ENCODE peak calls at places on chromosomes 5 and 9, in seven cellular contexts. One of them, this sample, is unnamed.

GRCh38 chr9:129487307-129487657 is 133.6 kb downstream of the C9orf50 start:
- DNase-seq in astrocyte of the spinal cord: no peak
- DNase-seq in foreskin fibroblast: peak
- DNase-seq in psoas muscle: no peak
- DNase-seq in BJ: no peak
- DNase-seq in OCI-LY7: no peak
- DNase-seq in right lobe of liver: no peak
- DNase-seq in this sample: no peak

GRCh38 chr9:132639322-132639721 is 30.5 kb downstream of the DDX31 start:
- DNase-seq in astrocyte of the spinal cord: no peak
- DNase-seq in foreskin fibroblast: no peak
- DNase-seq in psoas muscle: no peak
- DNase-seq in BJ: no peak
- DNase-seq in OCI-LY7: no peak
- DNase-seq in right lobe of liver: no peak
- DNase-seq in this sample: no peak

GRCh38 chr9:120733190-120733589 is 18.9 kb upstream of the MEGF9 start:
- DNase-seq in astrocyte of the spinal cord: peak
- DNase-seq in foreskin fibroblast: peak
- DNase-seq in psoas muscle: no peak
- DNase-seq in BJ: no peak
- DNase-seq in OCI-LY7: no peak
- DNase-seq in right lobe of liver: peak
- DNase-seq in this sample: no peak

GRCh38 chr5:122151640-122152039 is 22.3 kb downstream of the ZNF474 start:
- DNase-seq in astrocyte of the spinal cord: peak
- DNase-seq in foreskin fibroblast: peak
- DNase-seq in psoas muscle: no peak
- DNase-seq in BJ: no peak
- DNase-seq in OCI-LY7: no peak
- DNase-seq in right lobe of liver: no peak
- DNase-seq in this sample: no peak

GRCh38 chr9:135248111-135248510 is 160.6 kb downstream of the OLFM1 start:
- DNase-seq in astrocyte of the spinal cord: no peak
- DNase-seq in foreskin fibroblast: no peak
- DNase-seq in psoas muscle: peak
- DNase-seq in BJ: no peak
- DNase-seq in OCI-LY7: no peak
- DNase-seq in right lobe of liver: no peak
- DNase-seq in this sample: peak

GRCh38 chr5:42985129-42986037 is 54.7 kb downstream of the ANXA2R start:
- DNase-seq in astrocyte of the spinal cord: peak
- DNase-seq in foreskin fibroblast: peak
- DNase-seq in psoas muscle: no peak
- DNase-seq in BJ: no peak
- DNase-seq in OCI-LY7: no peak
- DNase-seq in right lobe of liver: no peak
- DNase-seq in this sample: no peak

GRCh38 chr9:133974631-133975341 is 17.3 kb downstream of the VAV2 start:
- DNase-seq in astrocyte of the spinal cord: no peak
- DNase-seq in foreskin fibroblast: no peak
- DNase-seq in psoas muscle: peak
- DNase-seq in BJ: no peak
- DNase-seq in OCI-LY7: no peak
- DNase-seq in right lobe of liver: peak
- DNase-seq in this sample: no peak

GRCh38 chr9:101119206-101119819 is 90.8 kb downstream of the PLPPR1 start:
- DNase-seq in astrocyte of the spinal cord: no peak
- DNase-seq in foreskin fibroblast: peak
- DNase-seq in psoas muscle: peak
- DNase-seq in BJ: no peak
- DNase-seq in OCI-LY7: peak
- DNase-seq in right lobe of liver: peak
- DNase-seq in this sample: peak

GRCh38 chr9:132729235-132729890 is 59.1 kb downstream of the GTF3C4 start:
- DNase-seq in astrocyte of the spinal cord: no peak
- DNase-seq in foreskin fibroblast: no peak
- DNase-seq in psoas muscle: no peak
- DNase-seq in BJ: no peak
- DNase-seq in OCI-LY7: no peak
- DNase-seq in right lobe of liver: no peak
- DNase-seq in this sample: no peak

GRCh38 chr5:40430112-40430725 is 249.5 kb upstream of the PTGER4 start:
- DNase-seq in astrocyte of the spinal cord: no peak
- DNase-seq in foreskin fibroblast: no peak
- DNase-seq in psoas muscle: no peak
- DNase-seq in BJ: no peak
- DNase-seq in OCI-LY7: no peak
- DNase-seq in right lobe of liver: no peak
- DNase-seq in this sample: no peak

GRCh38 chr5:127028822-127029457 is 1.4 kb downstream of the MARCHF3 start:
- DNase-seq in astrocyte of the spinal cord: peak
- DNase-seq in foreskin fibroblast: peak
- DNase-seq in psoas muscle: no peak
- DNase-seq in BJ: no peak
- DNase-seq in OCI-LY7: peak
- DNase-seq in right lobe of liver: no peak
- DNase-seq in this sample: peak

GRCh38 chr5:123610665-123611406 is 98.9 kb downstream of the CSNK1G3 start:
- DNase-seq in astrocyte of the spinal cord: peak
- DNase-seq in foreskin fibroblast: peak
- DNase-seq in psoas muscle: no peak
- DNase-seq in BJ: peak
- DNase-seq in OCI-LY7: peak
- DNase-seq in right lobe of liver: no peak
- DNase-seq in this sample: no peak

GRCh38 chr5:121962347-121962670 is 534 bp downstream of the SRFBP1 start:
- DNase-seq in astrocyte of the spinal cord: no peak
- DNase-seq in foreskin fibroblast: peak
- DNase-seq in psoas muscle: no peak
- DNase-seq in BJ: no peak
- DNase-seq in OCI-LY7: no peak
- DNase-seq in right lobe of liver: no peak
- DNase-seq in this sample: no peak

GRCh38 chr5:1177826-1178528 is 23.4 kb upstream of the SLC6A19 start:
- DNase-seq in astrocyte of the spinal cord: no peak
- DNase-seq in foreskin fibroblast: no peak
- DNase-seq in psoas muscle: peak
- DNase-seq in BJ: no peak
- DNase-seq in OCI-LY7: no peak
- DNase-seq in right lobe of liver: no peak
- DNase-seq in this sample: peak

GRCh38 chr9:93265301-93265971 is 81.5 kb downstream of the WNK2 start:
- DNase-seq in astrocyte of the spinal cord: no peak
- DNase-seq in foreskin fibroblast: no peak
- DNase-seq in psoas muscle: no peak
- DNase-seq in BJ: no peak
- DNase-seq in OCI-LY7: peak
- DNase-seq in right lobe of liver: peak
- DNase-seq in this sample: no peak

GRCh38 chr5:146561711-146562110 is 45.7 kb upstream of the GPR151 start:
- DNase-seq in astrocyte of the spinal cord: no peak
- DNase-seq in foreskin fibroblast: no peak
- DNase-seq in psoas muscle: no peak
- DNase-seq in BJ: peak
- DNase-seq in OCI-LY7: no peak
- DNase-seq in right lobe of liver: no peak
- DNase-seq in this sample: no peak

GRCh38 chr9:136255896-136256890 is 10.6 kb upstream of the QSOX2 start:
- DNase-seq in astrocyte of the spinal cord: no peak
- DNase-seq in foreskin fibroblast: no peak
- DNase-seq in psoas muscle: no peak
- DNase-seq in BJ: no peak
- DNase-seq in OCI-LY7: no peak
- DNase-seq in right lobe of liver: no peak
- DNase-seq in this sample: peak

GRCh38 chr5:138752341-138752950 is 779 bp upstream of the CTNNA1 start:
- DNase-seq in astrocyte of the spinal cord: no peak
- DNase-seq in foreskin fibroblast: peak
- DNase-seq in psoas muscle: no peak
- DNase-seq in BJ: no peak
- DNase-seq in OCI-LY7: peak
- DNase-seq in right lobe of liver: peak
- DNase-seq in this sample: no peak
- TF ChIP-seq CTCF in astrocyte of the spinal cord: no peak
- TF ChIP-seq CTCF in foreskin fibroblast: no peak
- TF ChIP-seq CTCF in psoas muscle: no peak
- TF ChIP-seq CTCF in BJ: peak
- TF ChIP-seq CTCF in OCI-LY7: peak
- TF ChIP-seq CTCF in right lobe of liver: peak
- TF ChIP-seq CTCF in this sample: no peak

GRCh38 chr5:154968953-154969352 is 28.1 kb downstream of the MRPL22 start:
- DNase-seq in astrocyte of the spinal cord: no peak
- DNase-seq in foreskin fibroblast: no peak
- DNase-seq in psoas muscle: no peak
- DNase-seq in BJ: no peak
- DNase-seq in OCI-LY7: no peak
- DNase-seq in right lobe of liver: no peak
- DNase-seq in this sample: no peak

GRCh38 chr5:154970759-154971158 is 29.9 kb downstream of the MRPL22 start:
- DNase-seq in astrocyte of the spinal cord: peak
- DNase-seq in foreskin fibroblast: peak
- DNase-seq in psoas muscle: no peak
- DNase-seq in BJ: no peak
- DNase-seq in OCI-LY7: no peak
- DNase-seq in right lobe of liver: no peak
- DNase-seq in this sample: no peak

GRCh38 chr5:154967419-154968024 is 26.6 kb downstream of the MRPL22 start:
- DNase-seq in astrocyte of the spinal cord: peak
- DNase-seq in foreskin fibroblast: peak
- DNase-seq in psoas muscle: no peak
- DNase-seq in BJ: no peak
- DNase-seq in OCI-LY7: peak
- DNase-seq in right lobe of liver: no peak
- DNase-seq in this sample: no peak

GRCh38 chr5:154962494-154962893 is 21.6 kb downstream of the MRPL22 start:
- DNase-seq in astrocyte of the spinal cord: peak
- DNase-seq in foreskin fibroblast: peak
- DNase-seq in psoas muscle: no peak
- DNase-seq in BJ: no peak
- DNase-seq in OCI-LY7: no peak
- DNase-seq in right lobe of liver: no peak
- DNase-seq in this sample: no peak

DNA sequence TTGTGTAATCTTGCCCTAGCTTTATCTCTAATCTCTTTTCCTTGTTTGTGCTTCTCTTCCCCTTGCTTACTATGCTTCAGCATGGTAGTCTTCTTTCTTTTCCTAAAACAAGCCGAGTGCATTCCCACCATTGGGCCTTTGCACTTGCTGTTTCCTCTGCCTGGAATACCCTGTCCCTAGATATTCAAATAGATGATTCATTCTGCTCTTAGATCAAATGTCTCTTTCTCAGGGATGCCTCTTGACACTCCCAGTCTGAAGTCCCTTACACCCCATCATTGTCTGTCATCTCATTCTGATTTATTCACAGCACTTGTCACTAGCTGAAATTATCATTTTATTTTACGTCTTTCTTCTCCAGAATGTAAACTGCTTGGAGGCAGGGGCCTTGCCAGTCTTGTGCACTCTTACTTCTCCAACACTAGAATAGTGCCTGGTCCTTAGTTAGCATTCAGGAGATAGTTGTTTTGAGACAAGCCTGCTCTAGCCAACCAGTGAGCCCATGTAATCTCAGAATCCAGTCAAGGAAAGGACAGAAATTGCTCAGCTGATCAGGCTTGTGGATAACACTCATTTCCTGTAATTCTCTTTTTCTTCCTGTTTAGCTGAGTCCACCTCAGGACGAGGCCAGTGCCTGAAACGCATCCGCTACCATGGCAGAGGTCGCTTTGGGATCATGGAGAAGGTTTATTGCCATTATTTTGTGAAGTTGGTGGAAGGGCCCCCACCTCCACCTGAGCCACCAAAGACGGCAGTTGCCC is 25.4 kb downstream of the MRPL22 start:
- DNase-seq in astrocyte of the spinal cord: no peak
- DNase-seq in foreskin fibroblast: no peak
- DNase-seq in psoas muscle: no peak
- DNase-seq in BJ: no peak
- DNase-seq in OCI-LY7: no peak
- DNase-seq in right lobe of liver: no peak
- DNase-seq in this sample: no peak
- TF ChIP-seq CTCF in astrocyte of the spinal cord: no peak
- TF ChIP-seq CTCF in foreskin fibroblast: no peak
- TF ChIP-seq CTCF in psoas muscle: no peak
- TF ChIP-seq CTCF in BJ: no peak
- TF ChIP-seq CTCF in OCI-LY7: no peak
- TF ChIP-seq CTCF in right lobe of liver: no peak
- TF ChIP-seq CTCF in this sample: no peak

DNA sequence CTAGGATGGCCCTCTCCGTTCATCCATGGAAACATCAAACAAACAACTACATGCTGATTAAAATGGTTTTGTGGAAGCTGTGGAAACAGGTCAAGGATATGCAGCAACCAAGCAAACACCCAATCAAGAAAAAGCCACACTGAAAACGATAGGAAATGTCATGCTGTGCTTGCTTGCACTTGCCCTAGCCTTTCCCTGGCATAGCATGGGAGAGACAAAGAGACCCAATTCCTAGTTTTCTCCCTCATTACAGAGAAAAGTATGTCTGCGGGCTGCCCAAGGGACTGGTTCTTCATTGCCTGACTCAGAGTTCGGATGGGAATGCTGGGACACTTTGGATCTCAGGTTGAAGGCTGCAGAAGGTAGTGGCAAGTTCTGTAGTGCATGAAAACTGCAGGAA is 98.7 kb downstream of the FANCC start:
- DNase-seq in astrocyte of the spinal cord: no peak
- DNase-seq in foreskin fibroblast: no peak
- DNase-seq in psoas muscle: no peak
- DNase-seq in BJ: no peak
- DNase-seq in OCI-LY7: no peak
- DNase-seq in right lobe of liver: no peak
- DNase-seq in this sample: no peak
- TF ChIP-seq CTCF in astrocyte of the spinal cord: no peak
- TF ChIP-seq CTCF in foreskin fibroblast: no peak
- TF ChIP-seq CTCF in psoas muscle: no peak
- TF ChIP-seq CTCF in BJ: no peak
- TF ChIP-seq CTCF in OCI-LY7: no peak
- TF ChIP-seq CTCF in right lobe of liver: no peak
- TF ChIP-seq CTCF in this sample: no peak

GRCh38 chr9:95266649-95267048 is 50.9 kb downstream of the FANCC start:
- DNase-seq in astrocyte of the spinal cord: no peak
- DNase-seq in foreskin fibroblast: no peak
- DNase-seq in psoas muscle: no peak
- DNase-seq in BJ: no peak
- DNase-seq in OCI-LY7: peak
- DNase-seq in right lobe of liver: no peak
- DNase-seq in this sample: no peak

GRCh38 chr9:95268681-95269080 is 48.8 kb downstream of the FANCC start:
- DNase-seq in astrocyte of the spinal cord: peak
- DNase-seq in foreskin fibroblast: peak
- DNase-seq in psoas muscle: no peak
- DNase-seq in BJ: no peak
- DNase-seq in OCI-LY7: peak
- DNase-seq in right lobe of liver: no peak
- DNase-seq in this sample: peak

GRCh38 chr9:95261890-95262289 is 55.6 kb downstream of the FANCC start:
- DNase-seq in astrocyte of the spinal cord: peak
- DNase-seq in foreskin fibroblast: peak
- DNase-seq in psoas muscle: no peak
- DNase-seq in BJ: no peak
- DNase-seq in OCI-LY7: no peak
- DNase-seq in right lobe of liver: no peak
- DNase-seq in this sample: no peak

GRCh38 chr9:95265960-95266359 is 51.5 kb downstream of the FANCC start:
- DNase-seq in astrocyte of the spinal cord: no peak
- DNase-seq in foreskin fibroblast: no peak
- DNase-seq in psoas muscle: no peak
- DNase-seq in BJ: no peak
- DNase-seq in OCI-LY7: no peak
- DNase-seq in right lobe of liver: no peak
- DNase-seq in this sample: no peak

GRCh38 chr9:95264954-95265615 is 52.4 kb downstream of the FANCC start:
- DNase-seq in astrocyte of the spinal cord: peak
- DNase-seq in foreskin fibroblast: peak
- DNase-seq in psoas muscle: no peak
- DNase-seq in BJ: no peak
- DNase-seq in OCI-LY7: peak
- DNase-seq in right lobe of liver: no peak
- DNase-seq in this sample: no peak
- TF ChIP-seq CTCF in astrocyte of the spinal cord: peak
- TF ChIP-seq CTCF in foreskin fibroblast: peak
- TF ChIP-seq CTCF in psoas muscle: peak
- TF ChIP-seq CTCF in BJ: peak
- TF ChIP-seq CTCF in OCI-LY7: peak
- TF ChIP-seq CTCF in right lobe of liver: peak
- TF ChIP-seq CTCF in this sample: no peak

This sample was measured in glutamatergic neuron.